ENCODE peak calls at places on chromosome 1, in five cellular contexts. X is PC-3, S is GM23338, G is GM12878, H is upper lobe of right lung. E is an unnamed sample.

GRCh38 chr1:170536924-170537551 is 5.1 kb downstream of the GORAB start:
- DNase-seq in X (no peak), S (no peak), G (no peak), H (no peak), E (no peak)

GRCh38 chr1:234628099-234628498 is 18.1 kb upstream of the IRF2BP2 start:
- DNase-seq in X (peak; percentile 95), S (no peak), G (no peak), H (no peak), E (peak; percentile 67)

GRCh38 chr1:228408041-228408868 is 1.6 kb upstream of the TRIM11 start:
- DNase-seq in X (no peak), S (no peak), G (no peak), H (peak; percentile 62), E (no peak)

GRCh38 chr1:201137579-201138310 is 10.8 kb upstream of the ASCL5 start:
- DNase-seq in X (peak; percentile 96), S (no peak), G (no peak), H (no peak), E (peak; percentile 47)

GRCh38 chr1:64537942-64538341 is 68.0 kb downstream of the CACHD1 start:
- DNase-seq in X (no peak), S (no peak), G (no peak), H (no peak), E (no peak)

GRCh38 chr1:152752225-152752624 is 5.6 kb upstream of the KPRP start:
- DNase-seq in X (peak; percentile 89), S (no peak), G (no peak), H (no peak), E (peak; percentile 95)

GRCh38 chr1:232865118-232865931 is 60.1 kb downstream of the MAP10 start:
- DNase-seq in X (no peak), S (no peak), G (no peak), H (no peak), E (no peak)

GRCh38 chr1:244388961-244389360 is 62.7 kb downstream of the ADSS2 start:
- DNase-seq in X (no peak), S (no peak), G (no peak), H (no peak), E (no peak)

GRCh38 chr1:25810341-25811299 is 9.1 kb upstream of the MTFR1L start:
- DNase-seq in X (peak; percentile 62), S (peak; percentile 90), G (no peak), H (peak; percentile 86), E (no peak)

GRCh38 chr1:23325393-23325792 is 18.7 kb downstream of the HNRNPR start:
- DNase-seq in X (no peak), S (no peak), G (no peak), H (no peak), E (no peak)

GRCh38 chr1:162876751-162877150 is 15.8 kb upstream of the CCDC190 start:
- DNase-seq in X (no peak), S (no peak), G (no peak), H (no peak), E (no peak)

GRCh38 chr1:160098852-160099647 is 631 bp upstream of the IGSF8 start:
- DNase-seq in X (peak; percentile 96), S (peak; percentile 97), G (peak; percentile 55), H (peak; percentile 99), E (peak; percentile 44)

GRCh38 chr1:160099716-160100375 is 1.4 kb upstream of the IGSF8 start:
- DNase-seq in X (no peak), S (no peak), G (no peak), H (peak; percentile 26), E (no peak)

GRCh38 chr1:160096491-160097116 is 1.8 kb downstream of the IGSF8 start:
- DNase-seq in X (peak; percentile 77), S (no peak), G (no peak), H (peak; percentile 35), E (peak; percentile 44)

GRCh38 chr1:160097196-160097910 is 1.1 kb downstream of the IGSF8 start:
- DNase-seq in X (no peak), S (no peak), G (no peak), H (peak; percentile 60), E (no peak)

GRCh38 chr1:160097911-160098851 is at the start of gene IGSF8:
- DNase-seq in X (peak; percentile 76), S (peak; percentile 95), G (peak; percentile 44), H (peak; percentile 96), E (peak; percentile 29)
- H3K4me1 ChIP-seq in X (peaks cover 31% of the 10 kb centered on the region), S (peaks cover 45% of the 10 kb centered on the region), G (peaks cover 25% of the 10 kb centered on the region), H (peaks cover 28% of the 10 kb centered on the region), E (peaks cover 4% of the 10 kb centered on the region)

GRCh38 chr1:114758251-114758832 is 558 bp upstream of the CSDE1 start:
- DNase-seq in X (no peak), S (no peak), G (no peak), H (no peak), E (peak; percentile 38)
- TF ChIP-seq CTCF in X (no peak), S (peak; percentile 7), G (no peak), H (no peak), E (no peak)

DNA sequence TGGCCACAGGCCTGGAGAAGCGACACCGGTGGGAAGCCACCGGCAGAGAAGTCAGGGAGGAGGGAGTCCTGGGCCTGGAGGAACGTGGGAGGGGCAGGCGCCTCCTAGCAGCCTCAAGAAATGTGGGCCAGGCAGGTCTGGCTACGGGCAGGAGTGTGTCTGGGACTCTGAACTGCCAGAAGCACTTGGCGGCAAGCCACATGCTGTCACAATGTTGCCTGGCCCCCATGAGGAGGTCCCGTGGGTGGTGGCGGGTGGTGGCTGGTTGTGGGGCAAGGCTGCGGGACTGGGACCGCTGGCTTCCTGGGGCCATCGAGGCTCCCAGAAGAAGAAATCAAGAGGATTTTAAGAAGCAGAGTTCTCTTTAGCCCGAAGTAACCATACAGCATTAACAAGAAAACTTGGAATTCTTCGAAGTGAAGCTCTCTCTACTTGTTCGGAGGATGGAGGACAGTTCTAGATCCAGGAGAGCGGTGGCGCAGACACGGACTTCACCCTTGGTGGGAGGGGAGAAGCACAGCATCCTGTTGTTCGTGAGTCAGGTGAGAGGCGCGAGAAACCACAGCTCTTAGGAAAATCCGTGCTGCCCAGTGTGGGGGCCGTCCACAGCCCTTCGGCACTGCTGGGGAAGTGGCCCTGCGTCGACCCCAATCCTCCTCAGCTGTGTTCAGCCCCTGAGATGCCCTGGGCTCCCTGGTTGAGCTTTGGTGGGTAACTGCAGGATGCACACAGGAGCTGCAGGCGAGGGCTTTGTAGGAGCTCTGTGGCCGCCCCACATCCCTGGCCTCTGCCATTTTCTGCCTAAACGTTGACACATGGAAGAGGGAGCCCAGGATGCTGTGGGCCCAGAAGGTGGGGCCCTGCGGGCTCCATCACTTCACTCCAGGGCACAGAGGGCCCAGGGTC is 12.4 kb downstream of the SKI start:
- DNase-seq in X (no peak), S (no peak), G (no peak), H (peak; percentile 97), E (no peak)
- H3K4me1 ChIP-seq in X (peaks cover 2% of the 10 kb centered on the region), S (no peaks in the 10 kb centered on the region), G (peaks cover under 1% of the 10 kb centered on the region), H (peaks cover 85% of the 10 kb centered on the region), E (peaks cover 6% of the 10 kb centered on the region)

GRCh38 chr1:21670059-21670881 is 1.1 kb upstream of the RAP1GAP start:
- DNase-seq in X (no peak), S (peak; percentile 49), G (no peak), H (no peak), E (no peak)

GRCh38 chr1:21669033-21669286 is 197 bp downstream of the RAP1GAP start:
- DNase-seq in X (no peak), S (no peak), G (no peak), H (no peak), E (no peak)

GRCh38 chr1:21670956-21671902 is 2.1 kb upstream of the RAP1GAP start:
- DNase-seq in X (no peak), S (no peak), G (no peak), H (no peak), E (no peak)

GRCh38 chr1:21668232-21669032 is 725 bp downstream of the RAP1GAP start:
- DNase-seq in X (no peak), S (peak; percentile 41), G (no peak), H (no peak), E (no peak)

DNA sequence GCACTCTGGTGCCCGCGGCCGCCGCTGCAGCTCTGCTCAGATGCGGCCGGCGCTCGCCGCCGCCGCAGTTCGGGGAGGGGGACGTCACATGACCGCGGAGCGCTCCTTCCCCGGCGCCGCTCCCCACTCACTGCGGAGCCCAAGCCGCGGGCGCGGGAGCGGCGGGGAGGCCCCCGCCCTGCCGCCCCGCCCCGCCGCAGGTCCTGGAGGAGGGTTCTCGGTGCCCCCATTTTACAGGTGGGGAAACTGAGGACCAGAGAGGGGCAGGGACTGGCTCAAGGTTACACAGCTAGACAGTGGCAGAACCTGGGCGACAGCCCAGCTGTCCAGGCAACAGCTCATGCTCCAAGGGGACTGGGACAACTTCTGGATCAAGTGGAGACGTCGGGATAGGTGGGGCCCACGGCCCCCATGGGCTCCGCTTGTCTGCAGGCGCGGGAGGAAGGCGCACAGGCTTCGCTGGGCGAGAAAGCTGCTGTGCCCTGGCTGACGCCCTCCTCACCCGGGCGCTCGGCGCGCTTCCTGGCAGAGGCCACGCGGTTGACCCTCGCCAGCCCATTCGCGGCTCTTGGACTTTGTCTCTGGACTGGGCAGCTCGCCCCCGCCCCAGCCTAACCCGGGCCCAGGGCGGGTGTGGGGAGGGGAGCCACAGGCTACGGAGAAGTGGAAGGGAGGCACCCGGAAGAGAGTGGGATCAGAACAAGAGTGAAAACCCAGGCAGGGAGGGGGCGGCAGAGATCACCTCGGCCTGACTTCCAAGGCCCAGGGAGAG is at the start of gene RAP1GAP:
- DNase-seq in X (no peak), S (peak; percentile 78), G (no peak), H (peak; percentile 78), E (no peak)
- TF ChIP-seq CTCF in X (no peak), S (no peak), G (no peak), H (no peak), E (no peak)

GRCh38 chr1:230303822-230304221 is 122.3 kb downstream of the PGBD5 start:
- DNase-seq in X (peak; percentile 28), S (no peak), G (no peak), H (no peak), E (peak; percentile 15)
- H3K4me1 ChIP-seq in X (peaks cover 19% of the 10 kb centered on the region), S (no peaks in the 10 kb centered on the region), G (no peaks in the 10 kb centered on the region), H (no peaks in the 10 kb centered on the region), E (no peaks in the 10 kb centered on the region)

GRCh38 chr1:35112668-35113067 is 33.5 kb downstream of the ZMYM1 start:
- DNase-seq in X (peak; percentile 31), S (no peak), G (no peak), H (no peak), E (no peak)
- TF ChIP-seq CTCF in X (peak; percentile 40), S (no peak), G (peak; percentile 10), H (no peak), E (peak; percentile 43)

GRCh38 chr1:226403522-226404034 is 4.3 kb downstream of the PARP1 start:
- DNase-seq in X (peak; percentile 38), S (peak; percentile 43), G (no peak), H (no peak), E (no peak)
- H3K4me1 ChIP-seq in X (peaks cover 34% of the 10 kb centered on the region), S (peaks cover 39% of the 10 kb centered on the region), G (peaks cover 24% of the 10 kb centered on the region), H (peaks cover 30% of the 10 kb centered on the region), E (no peaks in the 10 kb centered on the region)